ENCODE peak calls at places on chromosomes 16 and 17, in ten cellular contexts. One of them, this sample, is unnamed.

GRCh38 chr16:11742536-11743307 is at the start of gene TXNDC11:
- DNase-seq in upper lobe of right lung: peak; percentile 100
- DNase-seq in prostate gland: peak; percentile 99
- DNase-seq in CD8-positive, alpha-beta T cell: peak; percentile 100
- DNase-seq in mesenchymal stem cell: peak; percentile 97
- DNase-seq in heart right ventricle: peak; percentile 99
- DNase-seq in CD4-positive, CD25-positive, alpha-beta regulatory T cell: peak; percentile 99
- DNase-seq in dorsolateral prefrontal cortex: peak; percentile 98
- DNase-seq in fibroblast of lung: peak; percentile 96
- DNase-seq in WERI-Rb-1: peak; percentile 99
- DNase-seq in this sample: peak; percentile 99

GRCh38 chr17:42277342-42277712 is 1.1 kb upstream of the STAT5B start:
- DNase-seq in WERI-Rb-1: no peak
- DNase-seq in mesenchymal stem cell: no peak
- DNase-seq in prostate gland: no peak
- DNase-seq in upper lobe of right lung: no peak
- DNase-seq in heart right ventricle: no peak
- DNase-seq in CD8-positive, alpha-beta T cell: no peak
- DNase-seq in dorsolateral prefrontal cortex: no peak
- DNase-seq in CD4-positive, CD25-positive, alpha-beta regulatory T cell: no peak
- DNase-seq in fibroblast of lung: no peak
- DNase-seq in this sample: no peak

GRCh38 chr17:6470751-6471521 is 26.7 kb downstream of the PIMREG start:
- DNase-seq in CD8-positive, alpha-beta T cell: no peak
- DNase-seq in prostate gland: no peak
- DNase-seq in dorsolateral prefrontal cortex: no peak
- DNase-seq in mesenchymal stem cell: no peak
- DNase-seq in upper lobe of right lung: no peak
- DNase-seq in WERI-Rb-1: no peak
- DNase-seq in fibroblast of lung: no peak
- DNase-seq in CD4-positive, CD25-positive, alpha-beta regulatory T cell: no peak
- DNase-seq in heart right ventricle: no peak
- DNase-seq in this sample: peak; percentile 62

GRCh38 chr17:42249681-42250446 is 26.3 kb downstream of the STAT5B start:
- DNase-seq in upper lobe of right lung: no peak
- DNase-seq in fibroblast of lung: no peak
- DNase-seq in prostate gland: no peak
- DNase-seq in mesenchymal stem cell: no peak
- DNase-seq in WERI-Rb-1: no peak
- DNase-seq in heart right ventricle: no peak
- DNase-seq in dorsolateral prefrontal cortex: no peak
- DNase-seq in CD8-positive, alpha-beta T cell: peak; percentile 49
- DNase-seq in CD4-positive, CD25-positive, alpha-beta regulatory T cell: peak; percentile 78
- DNase-seq in this sample: no peak

GRCh38 chr16:35210681-35211433 is 1751.4 kb downstream of the TP53TG3F start:
- DNase-seq in mesenchymal stem cell: no peak
- DNase-seq in dorsolateral prefrontal cortex: no peak
- DNase-seq in prostate gland: no peak
- DNase-seq in fibroblast of lung: no peak
- DNase-seq in WERI-Rb-1: no peak
- DNase-seq in heart right ventricle: no peak
- DNase-seq in CD8-positive, alpha-beta T cell: no peak
- DNase-seq in CD4-positive, CD25-positive, alpha-beta regulatory T cell: no peak
- DNase-seq in upper lobe of right lung: no peak
- DNase-seq in this sample: no peak

GRCh38 chr16:67375161-67375560 is 18.1 kb downstream of the TPPP3 start:
- DNase-seq in fibroblast of lung: no peak
- DNase-seq in prostate gland: no peak
- DNase-seq in dorsolateral prefrontal cortex: no peak
- DNase-seq in mesenchymal stem cell: peak; percentile 9
- DNase-seq in upper lobe of right lung: no peak
- DNase-seq in CD8-positive, alpha-beta T cell: no peak
- DNase-seq in heart right ventricle: no peak
- DNase-seq in CD4-positive, CD25-positive, alpha-beta regulatory T cell: no peak
- DNase-seq in WERI-Rb-1: no peak
- DNase-seq in this sample: no peak

GRCh38 chr16:84082110-84082509 is 34.6 kb downstream of the MBTPS1 start:
- DNase-seq in CD8-positive, alpha-beta T cell: no peak
- DNase-seq in upper lobe of right lung: no peak
- DNase-seq in mesenchymal stem cell: no peak
- DNase-seq in heart right ventricle: no peak
- DNase-seq in CD4-positive, CD25-positive, alpha-beta regulatory T cell: no peak
- DNase-seq in fibroblast of lung: no peak
- DNase-seq in dorsolateral prefrontal cortex: no peak
- DNase-seq in prostate gland: no peak
- DNase-seq in WERI-Rb-1: no peak
- DNase-seq in this sample: no peak

GRCh38 chr16:82713778-82714177 is 87.0 kb downstream of the CDH13 start:
- DNase-seq in CD8-positive, alpha-beta T cell: no peak
- DNase-seq in prostate gland: no peak
- DNase-seq in dorsolateral prefrontal cortex: no peak
- DNase-seq in fibroblast of lung: no peak
- DNase-seq in upper lobe of right lung: no peak
- DNase-seq in WERI-Rb-1: no peak
- DNase-seq in heart right ventricle: no peak
- DNase-seq in mesenchymal stem cell: no peak
- DNase-seq in CD4-positive, CD25-positive, alpha-beta regulatory T cell: no peak
- DNase-seq in this sample: no peak

GRCh38 chr16:11869657-11870228 is 18.4 kb upstream of the RSL1D1 start:
- DNase-seq in fibroblast of lung: no peak
- DNase-seq in CD4-positive, CD25-positive, alpha-beta regulatory T cell: no peak
- DNase-seq in prostate gland: no peak
- DNase-seq in mesenchymal stem cell: no peak
- DNase-seq in upper lobe of right lung: no peak
- DNase-seq in heart right ventricle: no peak
- DNase-seq in WERI-Rb-1: no peak
- DNase-seq in CD8-positive, alpha-beta T cell: no peak
- DNase-seq in dorsolateral prefrontal cortex: no peak
- DNase-seq in this sample: no peak

GRCh38 chr17:227581-228222 is 46.3 kb upstream of the DOC2B start:
- DNase-seq in heart right ventricle: no peak
- DNase-seq in mesenchymal stem cell: no peak
- DNase-seq in fibroblast of lung: no peak
- DNase-seq in WERI-Rb-1: no peak
- DNase-seq in dorsolateral prefrontal cortex: no peak
- DNase-seq in CD4-positive, CD25-positive, alpha-beta regulatory T cell: no peak
- DNase-seq in prostate gland: no peak
- DNase-seq in CD8-positive, alpha-beta T cell: no peak
- DNase-seq in upper lobe of right lung: no peak
- DNase-seq in this sample: no peak

GRCh38 chr17:21815352-21816063 is 123.2 kb downstream of the KCNJ18 start:
- DNase-seq in heart right ventricle: no peak
- DNase-seq in WERI-Rb-1: no peak
- DNase-seq in CD8-positive, alpha-beta T cell: no peak
- DNase-seq in CD4-positive, CD25-positive, alpha-beta regulatory T cell: no peak
- DNase-seq in prostate gland: no peak
- DNase-seq in dorsolateral prefrontal cortex: no peak
- DNase-seq in upper lobe of right lung: no peak
- DNase-seq in fibroblast of lung: no peak
- DNase-seq in mesenchymal stem cell: no peak
- DNase-seq in this sample: no peak

GRCh38 chr17:67293251-67294203 is 48.5 kb upstream of the HELZ start:
- DNase-seq in heart right ventricle: peak; percentile 53
- DNase-seq in dorsolateral prefrontal cortex: peak; percentile 43
- DNase-seq in WERI-Rb-1: peak; percentile 54
- DNase-seq in CD4-positive, CD25-positive, alpha-beta regulatory T cell: peak; percentile 79
- DNase-seq in upper lobe of right lung: peak; percentile 85
- DNase-seq in mesenchymal stem cell: peak; percentile 43
- DNase-seq in CD8-positive, alpha-beta T cell: peak; percentile 65
- DNase-seq in prostate gland: peak; percentile 43
- DNase-seq in fibroblast of lung: peak; percentile 9
- DNase-seq in this sample: peak; percentile 22

GRCh38 chr17:67290994-67291362 is 46.0 kb upstream of the HELZ start:
- DNase-seq in WERI-Rb-1: no peak
- DNase-seq in fibroblast of lung: no peak
- DNase-seq in CD4-positive, CD25-positive, alpha-beta regulatory T cell: no peak
- DNase-seq in dorsolateral prefrontal cortex: no peak
- DNase-seq in mesenchymal stem cell: no peak
- DNase-seq in upper lobe of right lung: no peak
- DNase-seq in heart right ventricle: peak; percentile 15
- DNase-seq in CD8-positive, alpha-beta T cell: no peak
- DNase-seq in prostate gland: no peak
- DNase-seq in this sample: no peak

GRCh38 chr17:67289174-67289876 is 44.3 kb upstream of the HELZ start:
- DNase-seq in fibroblast of lung: peak; percentile 64
- DNase-seq in dorsolateral prefrontal cortex: peak; percentile 75
- DNase-seq in upper lobe of right lung: peak; percentile 71
- DNase-seq in CD8-positive, alpha-beta T cell: no peak
- DNase-seq in mesenchymal stem cell: no peak
- DNase-seq in heart right ventricle: peak; percentile 87
- DNase-seq in WERI-Rb-1: no peak
- DNase-seq in CD4-positive, CD25-positive, alpha-beta regulatory T cell: no peak
- DNase-seq in prostate gland: peak; percentile 33
- DNase-seq in this sample: peak; percentile 70

GRCh38 chr17:67290244-67290993 is 45.4 kb upstream of the HELZ start:
- DNase-seq in WERI-Rb-1: no peak
- DNase-seq in heart right ventricle: no peak
- DNase-seq in fibroblast of lung: no peak
- DNase-seq in CD4-positive, CD25-positive, alpha-beta regulatory T cell: no peak
- DNase-seq in upper lobe of right lung: no peak
- DNase-seq in CD8-positive, alpha-beta T cell: no peak
- DNase-seq in dorsolateral prefrontal cortex: no peak
- DNase-seq in prostate gland: no peak
- DNase-seq in mesenchymal stem cell: no peak
- DNase-seq in this sample: no peak

DNA sequence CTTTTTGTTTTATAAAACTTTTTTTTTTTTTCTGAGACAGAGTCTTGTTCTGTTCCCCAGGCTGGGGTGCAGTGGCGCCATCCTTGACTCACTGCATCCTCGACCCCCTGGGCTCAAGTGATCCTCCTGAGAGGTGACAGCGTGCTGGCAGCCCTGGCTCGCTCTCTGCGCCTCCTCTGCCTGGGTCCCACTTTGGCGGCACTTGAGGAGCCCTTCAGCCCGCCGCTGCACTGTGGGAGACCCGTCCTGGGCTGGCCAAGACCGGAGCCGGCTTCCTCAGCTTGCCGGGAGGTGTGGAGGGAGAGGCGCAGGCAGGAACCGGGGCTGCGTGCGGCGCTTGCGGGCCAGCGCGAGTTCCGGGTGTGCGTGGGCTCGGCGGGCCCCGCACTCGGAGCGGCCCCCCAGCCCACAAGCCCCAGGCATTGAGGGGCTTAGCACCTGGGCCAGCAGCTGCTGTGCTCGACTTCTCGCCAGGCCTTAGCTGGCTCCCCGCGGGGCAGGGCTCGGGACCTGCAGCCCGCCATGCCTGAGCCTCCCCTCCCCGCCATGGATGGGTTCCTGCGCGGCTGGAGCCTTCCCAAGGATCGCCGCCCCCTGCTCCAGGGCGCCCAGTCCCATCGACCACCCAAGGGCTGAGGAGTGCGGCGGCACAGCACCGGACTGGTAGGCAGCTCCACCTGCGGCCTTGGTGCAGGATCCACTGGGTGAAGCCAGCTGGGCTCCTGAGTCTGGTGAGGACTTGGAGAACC is 49.6 kb upstream of the HELZ start:
- DNase-seq in upper lobe of right lung: no peak
- DNase-seq in mesenchymal stem cell: no peak
- DNase-seq in heart right ventricle: no peak
- DNase-seq in fibroblast of lung: no peak
- DNase-seq in WERI-Rb-1: no peak
- DNase-seq in CD4-positive, CD25-positive, alpha-beta regulatory T cell: no peak
- DNase-seq in CD8-positive, alpha-beta T cell: no peak
- DNase-seq in prostate gland: no peak
- DNase-seq in dorsolateral prefrontal cortex: no peak
- DNase-seq in this sample: no peak
- H3K4me3 ChIP-seq in upper lobe of right lung: no peak overlapping the region
- H3K4me3 ChIP-seq in mesenchymal stem cell: no peak overlapping the region
- H3K4me3 ChIP-seq in heart right ventricle: no peak overlapping the region
- H3K4me3 ChIP-seq in fibroblast of lung: no peak overlapping the region
- H3K4me3 ChIP-seq in WERI-Rb-1: no peak overlapping the region
- H3K4me3 ChIP-seq in CD4-positive, CD25-positive, alpha-beta regulatory T cell: no peak overlapping the region
- H3K4me3 ChIP-seq in CD8-positive, alpha-beta T cell: no peak overlapping the region
- H3K4me3 ChIP-seq in prostate gland: no peak overlapping the region
- H3K4me3 ChIP-seq in dorsolateral prefrontal cortex: no peak overlapping the region
- H3K4me3 ChIP-seq in this sample: no peak overlapping the region

GRCh38 chr17:30235386-30236296 is at the start of gene SLC6A4:
- DNase-seq in dorsolateral prefrontal cortex: no peak
- DNase-seq in mesenchymal stem cell: peak; percentile 23
- DNase-seq in upper lobe of right lung: no peak
- DNase-seq in prostate gland: no peak
- DNase-seq in heart right ventricle: no peak
- DNase-seq in WERI-Rb-1: no peak
- DNase-seq in CD4-positive, CD25-positive, alpha-beta regulatory T cell: no peak
- DNase-seq in fibroblast of lung: no peak
- DNase-seq in CD8-positive, alpha-beta T cell: no peak
- DNase-seq in this sample: peak; percentile 15
- H3K27me3 ChIP-seq in dorsolateral prefrontal cortex: peaks cover 29% of the 10 kb centered on the region
- H3K27me3 ChIP-seq in mesenchymal stem cell: peaks cover 63% of the 10 kb centered on the region
- H3K27me3 ChIP-seq in upper lobe of right lung: peaks cover 35% of the 10 kb centered on the region
- H3K27me3 ChIP-seq in prostate gland: no peaks in the 10 kb centered on the region
- H3K27me3 ChIP-seq in heart right ventricle: peaks cover 35% of the 10 kb centered on the region
- H3K27me3 ChIP-seq in WERI-Rb-1: no peaks in the 10 kb centered on the region
- H3K27me3 ChIP-seq in CD4-positive, CD25-positive, alpha-beta regulatory T cell: peaks cover 29% of the 10 kb centered on the region
- H3K27me3 ChIP-seq in fibroblast of lung: peaks cover 50% of the 10 kb centered on the region
- H3K27me3 ChIP-seq in CD8-positive, alpha-beta T cell: peaks cover 8% of the 10 kb centered on the region
- H3K27me3 ChIP-seq in this sample: peaks cover 39% of the 10 kb centered on the region

DNA sequence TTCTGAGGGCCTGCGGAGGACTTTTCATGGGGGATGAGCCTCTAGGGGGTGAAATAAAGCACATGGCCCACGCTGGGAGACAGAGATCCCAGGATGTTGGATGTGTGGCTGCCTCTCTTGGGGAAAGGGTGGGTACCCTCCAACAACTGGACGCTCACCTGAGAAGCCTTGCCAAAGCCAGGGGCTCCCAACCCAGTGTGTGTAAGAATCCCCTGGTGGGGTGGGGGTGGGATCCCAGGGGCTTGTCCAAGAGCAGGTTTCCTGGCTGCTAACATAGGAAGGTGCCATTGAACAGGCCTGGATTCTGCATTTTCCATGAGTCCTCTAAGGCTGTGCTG is 587 bp downstream of the SNX20 start:
- DNase-seq in CD4-positive, CD25-positive, alpha-beta regulatory T cell: no peak
- DNase-seq in dorsolateral prefrontal cortex: no peak
- DNase-seq in fibroblast of lung: no peak
- DNase-seq in CD8-positive, alpha-beta T cell: no peak
- DNase-seq in upper lobe of right lung: no peak
- DNase-seq in heart right ventricle: no peak
- DNase-seq in WERI-Rb-1: no peak
- DNase-seq in prostate gland: no peak
- DNase-seq in mesenchymal stem cell: no peak
- DNase-seq in this sample: no peak
- H3K4me3 ChIP-seq in CD4-positive, CD25-positive, alpha-beta regulatory T cell: peak overlapping the region; percentile 98
- H3K4me3 ChIP-seq in dorsolateral prefrontal cortex: no peak overlapping the region
- H3K4me3 ChIP-seq in fibroblast of lung: no peak overlapping the region
- H3K4me3 ChIP-seq in CD8-positive, alpha-beta T cell: peak overlapping the region; percentile 65
- H3K4me3 ChIP-seq in upper lobe of right lung: peak overlapping the region; percentile 48
- H3K4me3 ChIP-seq in heart right ventricle: peak overlapping the region; percentile 27
- H3K4me3 ChIP-seq in WERI-Rb-1: no peak overlapping the region
- H3K4me3 ChIP-seq in prostate gland: no peak overlapping the region
- H3K4me3 ChIP-seq in mesenchymal stem cell: no peak overlapping the region
- H3K4me3 ChIP-seq in this sample: no peak overlapping the region

DNA sequence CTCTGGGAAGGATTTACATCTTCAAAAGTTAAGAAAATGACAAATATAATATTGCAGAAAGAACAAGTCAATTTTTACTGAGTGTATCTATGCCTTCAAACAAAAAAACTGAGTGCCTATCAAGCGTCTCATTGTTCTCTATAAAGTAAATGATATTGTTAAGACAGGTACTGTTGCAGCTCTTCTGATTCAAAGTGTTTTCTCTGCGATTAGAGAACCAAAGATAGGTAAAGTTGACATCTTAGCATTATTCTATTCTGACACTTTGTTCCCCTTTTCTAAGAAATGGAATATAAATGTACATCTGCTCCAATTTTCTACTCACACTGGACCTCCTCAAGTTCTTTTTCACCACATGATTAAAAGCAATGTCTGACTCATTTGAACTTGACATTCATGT is 1317.7 kb downstream of the CDH11 start:
- DNase-seq in CD4-positive, CD25-positive, alpha-beta regulatory T cell: no peak
- DNase-seq in CD8-positive, alpha-beta T cell: no peak
- DNase-seq in fibroblast of lung: no peak
- DNase-seq in upper lobe of right lung: no peak
- DNase-seq in WERI-Rb-1: no peak
- DNase-seq in mesenchymal stem cell: no peak
- DNase-seq in dorsolateral prefrontal cortex: no peak
- DNase-seq in heart right ventricle: no peak
- DNase-seq in prostate gland: no peak
- DNase-seq in this sample: no peak
- H3K27me3 ChIP-seq in CD4-positive, CD25-positive, alpha-beta regulatory T cell: no peaks in the 10 kb centered on the region
- H3K27me3 ChIP-seq in CD8-positive, alpha-beta T cell: no peaks in the 10 kb centered on the region
- H3K27me3 ChIP-seq in fibroblast of lung: no peaks in the 10 kb centered on the region
- H3K27me3 ChIP-seq in upper lobe of right lung: no peaks in the 10 kb centered on the region
- H3K27me3 ChIP-seq in WERI-Rb-1: no peaks in the 10 kb centered on the region
- H3K27me3 ChIP-seq in mesenchymal stem cell: no peaks in the 10 kb centered on the region
- H3K27me3 ChIP-seq in dorsolateral prefrontal cortex: no peaks in the 10 kb centered on the region
- H3K27me3 ChIP-seq in heart right ventricle: no peaks in the 10 kb centered on the region
- H3K27me3 ChIP-seq in prostate gland: no peaks in the 10 kb centered on the region
- H3K27me3 ChIP-seq in this sample: no peaks in the 10 kb centered on the region

This sample was measured in MG63.